ENCODE peak calls at places on chromosomes 3 and 15, in seven cellular contexts. T is activated gamma-delta T cell treated with Interleukin-2 at 50 U/mL for 16 hours, W is Daoy, X is HT1080, N is MM.1S, E is HL-60, K is GM23248. F is an unnamed sample.

GRCh38 chr3:146517684-146518435 is 26.5 kb downstream of the PLSCR1 start:
- DNase-seq in T (no peak), W (no peak), X (no peak), N (no peak), E (no peak), K (no peak), F (no peak)

GRCh38 chr15:68650901-68651709 is 72.3 kb downstream of the CORO2B start:
- DNase-seq in T (peak), W (peak), X (peak), N (peak), E (peak), K (no peak), F (peak)

GRCh38 chr3:128307029-128307633 is 153.8 kb downstream of the EEFSEC start:
- DNase-seq in T (no peak), W (peak), X (no peak), N (no peak), E (no peak), K (no peak), F (no peak)

GRCh38 chr3:27349832-27350231 is 19.4 kb downstream of the NEK10 start:
- DNase-seq in T (no peak), W (no peak), X (no peak), N (peak), E (no peak), K (no peak), F (peak)

GRCh38 chr15:41284425-41285177 is 47.8 kb downstream of the OIP5 start:
- DNase-seq in T (no peak), W (peak), X (peak), N (peak), E (no peak), K (peak), F (peak)

GRCh38 chr3:72151465-72152238 is 366.7 kb upstream of the PROK2 start:
- DNase-seq in T (no peak), W (no peak), X (no peak), N (no peak), E (no peak), K (no peak), F (no peak)

GRCh38 chr3:126467611-126467955 is 8.1 kb downstream of the ZXDC start:
- DNase-seq in T (no peak), W (no peak), X (no peak), N (no peak), E (no peak), K (no peak), F (no peak)

GRCh38 chr3:195896361-195897080 is 11.8 kb downstream of the TNK2 start:
- DNase-seq in T (no peak), W (peak), X (peak), N (no peak), E (no peak), K (peak), F (no peak)

GRCh38 chr3:143973352-143974021 is 1.9 kb downstream of the DIPK2A start:
- DNase-seq in T (no peak), W (peak), X (peak), N (no peak), E (no peak), K (peak), F (peak)

GRCh38 chr3:64530434-64531049 is 157.3 kb downstream of the ADAMTS9 start:
- DNase-seq in T (no peak), W (peak), X (peak), N (peak), E (peak), K (peak), F (peak)

GRCh38 chr3:81744366-81744765 is 17.1 kb downstream of the GBE1 start:
- DNase-seq in T (no peak), W (peak), X (peak), N (no peak), E (peak), K (peak), F (no peak)

GRCh38 chr3:67076607-67077006 is 78.5 kb downstream of the KBTBD8 start:
- DNase-seq in T (no peak), W (no peak), X (peak), N (no peak), E (no peak), K (no peak), F (no peak)

GRCh38 chr3:40582401-40583027 is 57.8 kb downstream of the ZNF621 start:
- DNase-seq in T (no peak), W (no peak), X (no peak), N (no peak), E (no peak), K (no peak), F (no peak)

GRCh38 chr3:156630773-156631093 is 43.7 kb upstream of the TIPARP start:
- DNase-seq in T (no peak), W (peak), X (no peak), N (no peak), E (no peak), K (peak), F (no peak)

GRCh38 chr15:40320931-40321371 is 2.5 kb upstream of the INAFM2 start:
- DNase-seq in T (peak), W (peak), X (peak), N (peak), E (peak), K (peak), F (peak)

GRCh38 chr3:195461518-195462307 is 18.9 kb upstream of the ACAP2 start:
- DNase-seq in T (no peak), W (no peak), X (no peak), N (no peak), E (no peak), K (no peak), F (no peak)

GRCh38 chr3:133269393-133269792 is 130.5 kb upstream of the BFSP2 start:
- DNase-seq in T (no peak), W (no peak), X (no peak), N (no peak), E (no peak), K (no peak), F (no peak)

GRCh38 chr3:38084019-38084968 is 45.3 kb downstream of the DLEC1 start:
- DNase-seq in T (no peak), W (no peak), X (no peak), N (no peak), E (no peak), K (peak), F (peak)

GRCh38 chr3:138351151-138351550 is 2.8 kb downstream of the MRAS start:
- DNase-seq in T (no peak), W (no peak), X (no peak), N (no peak), E (no peak), K (no peak), F (no peak)

GRCh38 chr15:31212956-31213694 is 111.6 kb upstream of the TRPM1 start:
- DNase-seq in T (no peak), W (no peak), X (no peak), N (no peak), E (no peak), K (no peak), F (no peak)

GRCh38 chr3:12895391-12896205 is 54.2 kb upstream of the RPL32 start:
- DNase-seq in T (no peak), W (no peak), X (peak), N (no peak), E (no peak), K (peak), F (peak)

GRCh38 chr3:129599073-129599472 is 7.4 kb downstream of the PLXND1 start:
- DNase-seq in T (no peak), W (no peak), X (no peak), N (no peak), E (no peak), K (peak), F (no peak)

GRCh38 chr15:81877533-81878227 is 168.1 kb downstream of the MEX3B start:
- DNase-seq in T (no peak), W (no peak), X (no peak), N (no peak), E (no peak), K (no peak), F (no peak)

GRCh38 chr3:153052096-153052460 is 109.9 kb upstream of the RAP2B start:
- DNase-seq in T (no peak), W (peak), X (peak), N (peak), E (no peak), K (peak), F (no peak)

GRCh38 chr15:76336254-76337046 is at the start of gene ISL2:
- DNase-seq in T (no peak), W (peak), X (peak), N (peak), E (peak), K (peak), F (peak)

GRCh38 chr15:62573856-62574255 is 408.8 kb upstream of the C2CD4B start:
- DNase-seq in T (no peak), W (no peak), X (no peak), N (no peak), E (no peak), K (no peak), F (no peak)

GRCh38 chr15:69997701-69998273 is 99.9 kb downstream of the TLE3 start:
- DNase-seq in T (no peak), W (peak), X (peak), N (no peak), E (peak), K (peak), F (peak)

GRCh38 chr3:171028025-171028778 is 1.7 kb upstream of the SLC2A2 start:
- DNase-seq in T (peak), W (peak), X (peak), N (no peak), E (no peak), K (peak), F (peak)

GRCh38 chr15:71444866-71445590 is 329.8 kb downstream of the THSD4 start:
- DNase-seq in T (no peak), W (no peak), X (peak), N (no peak), E (no peak), K (peak), F (no peak)

GRCh38 chr3:156604642-156605144 is 49.8 kb upstream of the SSR3 start:
- DNase-seq in T (no peak), W (no peak), X (no peak), N (no peak), E (no peak), K (no peak), F (no peak)

GRCh38 chr15:41581110-41581509 is 22.1 kb downstream of the TYRO3 start:
- DNase-seq in T (no peak), W (peak), X (no peak), N (peak), E (no peak), K (peak), F (peak)

GRCh38 chr3:38641461-38642110 is 7.9 kb downstream of the SCN5A start:
- DNase-seq in T (no peak), W (no peak), X (no peak), N (no peak), E (no peak), K (no peak), F (no peak)

F was measured in GM12865.